ENCODE peak calls at places on chromosomes 5 and 9, in five cellular contexts. One of them, this sample, is unnamed.
A peak's percentile ranks its signal among the peaks of the same experiment; 100 is the strongest.

GRCh38 chr5:96324708-96325107 is 108.3 kb downstream of the PCSK1 start:
- DNase-seq in K562: no peak
- DNase-seq in astrocyte: peak; percentile 75
- DNase-seq in cardiac muscle cell: peak; percentile 70
- DNase-seq in ovary: no peak
- DNase-seq in this sample: no peak

GRCh38 chr5:14153932-14154646 is 10.9 kb downstream of the TRIO start:
- DNase-seq in ovary: no peak
- DNase-seq in K562: no peak
- DNase-seq in cardiac muscle cell: peak; percentile 85
- DNase-seq in astrocyte: peak; percentile 87
- DNase-seq in this sample: peak; percentile 71

GRCh38 chr9:70466976-70467551 is 52.6 kb upstream of the KLF9 start:
- DNase-seq in ovary: no peak
- DNase-seq in astrocyte: peak; percentile 76
- DNase-seq in K562: peak; percentile 13
- DNase-seq in cardiac muscle cell: peak; percentile 79
- DNase-seq in this sample: no peak

GRCh38 chr9:120680579-120680978 is 33.7 kb downstream of the MEGF9 start:
- DNase-seq in K562: no peak
- DNase-seq in astrocyte: no peak
- DNase-seq in ovary: no peak
- DNase-seq in cardiac muscle cell: no peak
- DNase-seq in this sample: no peak

GRCh38 chr9:91176426-91176825 is 185.3 kb downstream of the AUH start:
- DNase-seq in cardiac muscle cell: no peak
- DNase-seq in ovary: peak; percentile 2
- DNase-seq in astrocyte: no peak
- DNase-seq in K562: no peak
- DNase-seq in this sample: no peak

GRCh38 chr5:149459891-149460290 is 80.8 kb upstream of the IL17B start:
- DNase-seq in astrocyte: no peak
- DNase-seq in cardiac muscle cell: no peak
- DNase-seq in ovary: no peak
- DNase-seq in K562: no peak
- DNase-seq in this sample: no peak

GRCh38 chr5:32443145-32443540 is 1.4 kb downstream of the ZFR start:
- DNase-seq in cardiac muscle cell: peak; percentile 21
- DNase-seq in astrocyte: peak; percentile 16
- DNase-seq in K562: peak; percentile 23
- DNase-seq in ovary: no peak
- DNase-seq in this sample: peak; percentile 18

GRCh38 chr9:94176582-94176981 is 82.5 kb upstream of the ZNF169 start:
- DNase-seq in cardiac muscle cell: no peak
- DNase-seq in astrocyte: no peak
- DNase-seq in ovary: no peak
- DNase-seq in K562: no peak
- DNase-seq in this sample: no peak

GRCh38 chr5:20570486-20570885 is 582.5 kb upstream of the CDH18 start:
- DNase-seq in K562: no peak
- DNase-seq in ovary: no peak
- DNase-seq in cardiac muscle cell: no peak
- DNase-seq in astrocyte: no peak
- DNase-seq in this sample: no peak

GRCh38 chr5:131525805-131526204 is 109.2 kb downstream of the RAPGEF6 start:
- DNase-seq in astrocyte: no peak
- DNase-seq in ovary: no peak
- DNase-seq in K562: no peak
- DNase-seq in cardiac muscle cell: peak; percentile 71
- DNase-seq in this sample: no peak

GRCh38 chr5:78546597-78546996 is 102.0 kb downstream of the LHFPL2 start:
- DNase-seq in ovary: no peak
- DNase-seq in cardiac muscle cell: no peak
- DNase-seq in K562: no peak
- DNase-seq in astrocyte: no peak
- DNase-seq in this sample: no peak

GRCh38 chr5:7991125-7991821 is 122.3 kb downstream of the MTRR start:
- DNase-seq in cardiac muscle cell: no peak
- DNase-seq in astrocyte: no peak
- DNase-seq in ovary: no peak
- DNase-seq in K562: peak; percentile 62
- DNase-seq in this sample: no peak

GRCh38 chr5:35902032-35902681 is 36.3 kb downstream of the CAPSL start:
- DNase-seq in ovary: no peak
- DNase-seq in astrocyte: no peak
- DNase-seq in K562: no peak
- DNase-seq in cardiac muscle cell: peak; percentile 7
- DNase-seq in this sample: peak; percentile 16

GRCh38 chr5:68071731-68072130 is 143.8 kb upstream of the PIK3R1 start:
- DNase-seq in cardiac muscle cell: peak; percentile 17
- DNase-seq in K562: no peak
- DNase-seq in astrocyte: peak; percentile 26
- DNase-seq in ovary: no peak
- DNase-seq in this sample: no peak

GRCh38 chr5:67900515-67900914 is 315.0 kb upstream of the PIK3R1 start:
- DNase-seq in cardiac muscle cell: peak; percentile 49
- DNase-seq in astrocyte: peak; percentile 70
- DNase-seq in ovary: no peak
- DNase-seq in K562: no peak
- DNase-seq in this sample: no peak

GRCh38 chr5:150160448-150161069 is 4.9 kb upstream of the PDGFRB start:
- DNase-seq in ovary: no peak
- DNase-seq in cardiac muscle cell: peak; percentile 30
- DNase-seq in astrocyte: no peak
- DNase-seq in K562: no peak
- DNase-seq in this sample: no peak

GRCh38 chr5:53597894-53598293 is 37.5 kb downstream of the NDUFS4 start:
- DNase-seq in astrocyte: no peak
- DNase-seq in K562: no peak
- DNase-seq in ovary: no peak
- DNase-seq in cardiac muscle cell: no peak
- DNase-seq in this sample: no peak

GRCh38 chr9:138025908-138026307 is 148.3 kb downstream of the CACNA1B start:
- DNase-seq in astrocyte: no peak
- DNase-seq in K562: no peak
- DNase-seq in ovary: no peak
- DNase-seq in cardiac muscle cell: no peak
- DNase-seq in this sample: no peak

GRCh38 chr5:140258016-140258415 is 44.9 kb downstream of the PFDN1 start:
- DNase-seq in ovary: no peak
- DNase-seq in astrocyte: peak; percentile 54
- DNase-seq in K562: no peak
- DNase-seq in cardiac muscle cell: no peak
- DNase-seq in this sample: no peak
- H3K4me1 ChIP-seq in ovary: peaks cover 3% of the 10 kb centered on the region
- H3K4me1 ChIP-seq in astrocyte: peaks cover 32% of the 10 kb centered on the region
- H3K4me1 ChIP-seq in K562: peaks cover 3% of the 10 kb centered on the region
- H3K4me1 ChIP-seq in cardiac muscle cell: peaks cover 17% of the 10 kb centered on the region
- H3K4me1 ChIP-seq in this sample: peaks cover 23% of the 10 kb centered on the region

DNA sequence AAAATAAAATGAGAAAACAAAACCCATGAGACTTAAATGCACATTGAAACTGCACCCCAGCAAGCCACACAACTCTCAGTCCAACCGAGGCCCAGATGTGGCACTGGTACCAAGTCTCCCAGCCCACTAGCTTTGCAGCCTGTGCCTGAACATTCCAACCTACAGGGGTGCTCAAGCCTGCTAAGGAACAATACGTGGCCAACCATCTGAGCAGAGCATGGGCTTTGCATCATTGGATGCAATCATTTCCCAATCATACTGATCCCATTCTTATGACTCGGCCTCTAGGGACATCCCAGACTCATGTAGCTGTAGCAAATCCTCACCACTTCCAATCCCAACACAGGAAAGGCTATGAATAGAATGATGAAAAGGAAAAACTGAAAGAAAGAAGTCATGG is 297.2 kb downstream of the SPOCK1 start:
- DNase-seq in cardiac muscle cell: peak; percentile 75
- DNase-seq in K562: no peak
- DNase-seq in astrocyte: peak; percentile 50
- DNase-seq in ovary: no peak
- DNase-seq in this sample: no peak
- TF ChIP-seq CTCF in cardiac muscle cell: peak; percentile 38
- TF ChIP-seq CTCF in K562: no peak
- TF ChIP-seq CTCF in astrocyte: no peak
- TF ChIP-seq CTCF in ovary: no peak
- TF ChIP-seq CTCF in this sample: no peak

GRCh38 chr5:133227897-133228296 is 176.1 kb downstream of the HSPA4 start:
- DNase-seq in K562: no peak
- DNase-seq in ovary: no peak
- DNase-seq in cardiac muscle cell: no peak
- DNase-seq in astrocyte: no peak
- DNase-seq in this sample: no peak

GRCh38 chr5:133229931-133230664 is 178.3 kb downstream of the HSPA4 start:
- DNase-seq in K562: no peak
- DNase-seq in ovary: no peak
- DNase-seq in cardiac muscle cell: no peak
- DNase-seq in astrocyte: peak; percentile 56
- DNase-seq in this sample: no peak

GRCh38 chr5:133227082-133227481 is 175.3 kb downstream of the HSPA4 start:
- DNase-seq in ovary: no peak
- DNase-seq in cardiac muscle cell: no peak
- DNase-seq in K562: peak; percentile 33
- DNase-seq in astrocyte: no peak
- DNase-seq in this sample: no peak

GRCh38 chr5:133226186-133226585 is 174.4 kb downstream of the HSPA4 start:
- DNase-seq in K562: no peak
- DNase-seq in ovary: no peak
- DNase-seq in cardiac muscle cell: no peak
- DNase-seq in astrocyte: no peak
- DNase-seq in this sample: no peak

GRCh38 chr5:133228316-133228715 is 176.5 kb downstream of the HSPA4 start:
- DNase-seq in astrocyte: no peak
- DNase-seq in cardiac muscle cell: no peak
- DNase-seq in ovary: no peak
- DNase-seq in K562: no peak
- DNase-seq in this sample: no peak
- H3K4me1 ChIP-seq in astrocyte: peaks cover 5% of the 10 kb centered on the region
- H3K4me1 ChIP-seq in cardiac muscle cell: no peaks in the 10 kb centered on the region
- H3K4me1 ChIP-seq in ovary: no peaks in the 10 kb centered on the region
- H3K4me1 ChIP-seq in K562: peaks cover 2% of the 10 kb centered on the region
- H3K4me1 ChIP-seq in this sample: peaks cover 23% of the 10 kb centered on the region

GRCh38 chr5:140881889-140882590 is at the start of gene PCDHA13:
- DNase-seq in cardiac muscle cell: peak; percentile 5
- DNase-seq in ovary: no peak
- DNase-seq in astrocyte: no peak
- DNase-seq in K562: no peak
- DNase-seq in this sample: peak; percentile 48
- TF ChIP-seq CTCF in cardiac muscle cell: no peak
- TF ChIP-seq CTCF in ovary: no peak
- TF ChIP-seq CTCF in astrocyte: no peak
- TF ChIP-seq CTCF in K562: no peak
- TF ChIP-seq CTCF in this sample: peak; percentile 40

This sample was measured in hepatocyte.